ENCODE peak calls at places on chromosomes 1 and 21, in six cellular contexts. M, D, P, J, U and A are unnamed samples.

GRCh38 chr1:109877320-109877771 is 33.3 kb upstream of the CSF1 start:
- DNase-seq in U (no peak), J (no peak), P (no peak), D (peak), M (peak), A (no peak)

GRCh38 chr1:94081566-94082344 is 39.2 kb downstream of the ABCA4 start:
- DNase-seq in U (no peak), M (peak), J (no peak), P (no peak), D (peak), A (no peak)

GRCh38 chr1:21238141-21238800 is 52.0 kb downstream of the ECE1 start:
- DNase-seq in U (no peak), P (no peak), J (no peak), M (no peak), D (peak), A (no peak)

GRCh38 chr1:33886452-33886851 is 22.6 kb downstream of the HMGB4 start:
- DNase-seq in D (no peak), J (no peak), U (no peak), P (no peak), M (no peak), A (no peak)

GRCh38 chr1:110672753-110673108 is 2.0 kb downstream of the KCNA3 start:
- DNase-seq in P (no peak), D (peak), M (no peak), J (no peak), U (no peak), A (no peak)

GRCh38 chr1:159924025-159924790 is 1.1 kb downstream of the TAGLN2 start:
- DNase-seq in P (peak), U (peak), M (peak), D (peak), J (no peak), A (no peak)

GRCh38 chr1:32744063-32744410 is 41.5 kb upstream of the SYNC start:
- DNase-seq in U (no peak), J (no peak), D (peak), M (no peak), P (no peak), A (no peak)

GRCh38 chr1:192629602-192630001 is 6.3 kb upstream of the RGS13 start:
- DNase-seq in U (no peak), J (no peak), M (no peak), D (no peak), P (no peak), A (peak)

GRCh38 chr1:43435146-43436145 is 18.3 kb downstream of the HYI start:
- DNase-seq in U (no peak), J (no peak), D (peak), P (peak), M (peak), A (no peak)

GRCh38 chr1:217642455-217642854 is 11.3 kb downstream of the SPATA17 start:
- DNase-seq in J (no peak), M (no peak), P (no peak), D (no peak), U (no peak), A (no peak)

GRCh38 chr1:165114022-165114888 is 242.3 kb downstream of the LMX1A start:
- DNase-seq in D (peak), J (peak), U (no peak), P (no peak), M (peak), A (peak)

GRCh38 chr1:119470958-119471357 is 36.1 kb upstream of the HSD3B1 start:
- DNase-seq in J (no peak), U (no peak), D (no peak), P (no peak), M (no peak), A (no peak)

GRCh38 chr1:206676499-206676898 is 8.2 kb upstream of the MAPKAPK2 start:
- DNase-seq in P (no peak), U (no peak), M (no peak), D (no peak), J (no peak), A (no peak)

GRCh38 chr21:42525228-42525604 is 11.6 kb downstream of the SLC37A1 start:
- DNase-seq in D (no peak), U (no peak), P (no peak), J (no peak), M (no peak), A (no peak)

GRCh38 chr1:26848947-26849774 is 13.8 kb upstream of the SFN start:
- DNase-seq in M (peak), P (no peak), J (no peak), U (no peak), D (peak), A (no peak)

GRCh38 chr1:9912264-9912936 is 2.3 kb upstream of the CTNNBIP1 start:
- DNase-seq in U (no peak), J (no peak), P (no peak), M (no peak), D (no peak), A (no peak)

GRCh38 chr1:226366290-226366689 is 41.6 kb downstream of the PARP1 start:
- DNase-seq in J (no peak), D (peak), U (no peak), P (no peak), M (no peak), A (no peak)

GRCh38 chr1:111461765-111462164 is 12.0 kb upstream of the C1orf162 start:
- DNase-seq in J (no peak), D (no peak), M (no peak), P (no peak), U (no peak), A (no peak)

GRCh38 chr1:226626577-226626956 is 78.0 kb downstream of the STUM start:
- DNase-seq in U (peak), D (peak), P (peak), J (peak), M (peak), A (no peak)

GRCh38 chr1:243926803-243927245 is 76.8 kb upstream of the AKT3 start:
- DNase-seq in U (no peak), P (no peak), J (no peak), D (peak), M (peak), A (no peak)

GRCh38 chr1:246794261-246795093 is 70.3 kb downstream of the SCCPDH start:
- DNase-seq in U (no peak), J (no peak), M (peak), P (no peak), D (peak), A (peak)

GRCh38 chr1:26353210-26353859 is 595 bp downstream of the CRYBG2 start:
- DNase-seq in J (no peak), D (no peak), P (no peak), U (no peak), M (no peak), A (no peak)

GRCh38 chr1:101357444-101357986 is 120.7 kb downstream of the S1PR1 start:
- DNase-seq in P (no peak), D (peak), U (peak), M (peak), J (peak), A (peak)

GRCh38 chr1:34266127-34266951 is 89.6 kb downstream of the C1orf94 start:
- DNase-seq in U (no peak), M (no peak), P (no peak), D (peak), J (no peak), A (no peak)

GRCh38 chr1:48470506-48470905 is 1.5 kb downstream of the SPATA6 start:
- DNase-seq in J (no peak), D (peak), P (no peak), U (no peak), M (peak), A (peak)

GRCh38 chr1:33161061-33161681 is 20.7 kb downstream of the TRIM62 start:
- DNase-seq in M (peak), U (no peak), P (no peak), J (peak), D (peak), A (peak)

GRCh38 chr1:179026813-179027664 is 1.3 kb downstream of the FAM20B start:
- DNase-seq in J (no peak), D (peak), U (no peak), P (no peak), M (no peak), A (no peak)

GRCh38 chr21:40793057-40793456 is 53.9 kb downstream of the DSCAM start:
- DNase-seq in U (no peak), J (no peak), M (no peak), P (no peak), D (no peak), A (no peak)

GRCh38 chr1:85577421-85578320 is 2.9 kb upstream of the CCN1 start:
- DNase-seq in P (no peak), D (peak), J (no peak), U (no peak), M (peak), A (peak)

GRCh38 chr21:38958940-38959685 is 153.4 kb downstream of the ETS2 start:
- DNase-seq in D (peak), J (no peak), P (no peak), U (no peak), M (peak), A (peak)

GRCh38 chr1:112540395-112540794 is 31.6 kb downstream of the WNT2B start:
- DNase-seq in M (peak), U (no peak), D (no peak), P (no peak), J (no peak), A (no peak)

GRCh38 chr1:3669971-3670431 is 17.7 kb downstream of the TP73 start:
- DNase-seq in M (no peak), D (no peak), U (no peak), P (peak), J (no peak), A (no peak)